ENCODE peak calls at places on chromosome 14, in six cellular contexts. M, C, Y, F, Q and X are unnamed samples.

GRCh38 chr14:88551936-88552565 is 2.8 kb downstream of the PTPN21 start:
- DNase-seq in M (peak; percentile 25), C (no peak), Y (peak; percentile 48), F (no peak), Q (peak; percentile 19), X (no peak)

GRCh38 chr14:90715495-90715894 is 100.7 kb downstream of the TTC7B start:
- DNase-seq in M (no peak), C (no peak), Y (no peak), F (no peak), Q (no peak), X (no peak)

GRCh38 chr14:61526405-61527312 is 168.7 kb upstream of the HIF1A start:
- DNase-seq in M (no peak), C (no peak), Y (peak; percentile 85), F (no peak), Q (no peak), X (peak; percentile 40)

GRCh38 chr14:49408187-49408963 is 177.8 kb downstream of the RPS29 start:
- DNase-seq in M (no peak), C (no peak), Y (no peak), F (no peak), Q (peak; percentile 48), X (no peak)

GRCh38 chr14:103708750-103709187 is 6.5 kb downstream of the XRCC3 start:
- DNase-seq in M (no peak), C (no peak), Y (no peak), F (no peak), Q (no peak), X (no peak)

GRCh38 chr14:92644166-92644565 is 104.3 kb downstream of the LGMN start:
- DNase-seq in M (no peak), C (no peak), Y (no peak), F (no peak), Q (no peak), X (no peak)

GRCh38 chr14:100454437-100454836 is 131.3 kb downstream of the SLC25A47 start:
- DNase-seq in M (no peak), C (no peak), Y (no peak), F (no peak), Q (no peak), X (no peak)

GRCh38 chr14:69996197-69996596 is 117.0 kb downstream of the SMOC1 start:
- DNase-seq in M (no peak), C (no peak), Y (peak; percentile 42), F (no peak), Q (no peak), X (no peak)

GRCh38 chr14:24411468-24412454 is 13.0 kb downstream of the NYNRIN start:
- DNase-seq in M (peak; percentile 31), C (peak; percentile 62), Y (peak; percentile 84), F (no peak), Q (peak; percentile 52), X (no peak)

GRCh38 chr14:49306152-49306751 is 279.9 kb downstream of the RPS29 start:
- DNase-seq in M (no peak), C (no peak), Y (peak; percentile 7), F (no peak), Q (no peak), X (no peak)

GRCh38 chr14:38122241-38122640 is 85.5 kb upstream of the SSTR1 start:
- DNase-seq in M (no peak), C (no peak), Y (no peak), F (no peak), Q (no peak), X (no peak)

GRCh38 chr14:36810209-36810608 is 148.5 kb downstream of the PAX9 start:
- DNase-seq in M (no peak), C (no peak), Y (no peak), F (no peak), Q (no peak), X (no peak)

GRCh38 chr14:46063872-46064271 is 587.7 kb downstream of the RPL10L start:
- DNase-seq in M (no peak), C (no peak), Y (no peak), F (no peak), Q (no peak), X (no peak)

GRCh38 chr14:71021347-71022014 is 114.2 kb downstream of the PCNX1 start:
- DNase-seq in M (no peak), C (no peak), Y (peak; percentile 25), F (no peak), Q (peak; percentile 55), X (no peak)

GRCh38 chr14:69460093-69460701 is 24.3 kb upstream of the PLEKHD1 start:
- DNase-seq in M (peak; percentile 73), C (no peak), Y (peak; percentile 93), F (no peak), Q (peak; percentile 85), X (peak; percentile 14)

GRCh38 chr14:41925409-41925808 is 318.7 kb downstream of the LRFN5 start:
- DNase-seq in M (no peak), C (no peak), Y (no peak), F (no peak), Q (peak; percentile 12), X (no peak)

GRCh38 chr14:104265918-104266642 is 127.7 kb downstream of the KIF26A start:
- DNase-seq in M (no peak), C (no peak), Y (no peak), F (no peak), Q (no peak), X (no peak)

GRCh38 chr14:104871656-104872468 is 6.8 kb downstream of the CEP170B start:
- DNase-seq in M (no peak), C (no peak), Y (no peak), F (no peak), Q (no peak), X (no peak)

GRCh38 chr14:96639550-96639949 is 137.4 kb downstream of the PAPOLA start:
- DNase-seq in M (no peak), C (no peak), Y (no peak), F (no peak), Q (no peak), X (no peak)

GRCh38 chr14:74563233-74563585 is 48.8 kb downstream of the LTBP2 start:
- DNase-seq in M (no peak), C (no peak), Y (no peak), F (no peak), Q (peak; percentile 92), X (no peak)

GRCh38 chr14:67464377-67464776 is 24.1 kb downstream of the TMEM229B start:
- DNase-seq in M (no peak), C (no peak), Y (no peak), F (no peak), Q (no peak), X (no peak)

GRCh38 chr14:20782280-20782890 is 1.3 kb downstream of the RNASE6 start:
- DNase-seq in M (no peak), C (peak; percentile 28), Y (peak; percentile 34), F (no peak), Q (no peak), X (no peak)

GRCh38 chr14:104390221-104390931 is 189.2 kb upstream of the C14orf180 start:
- DNase-seq in M (no peak), C (peak; percentile 4), Y (no peak), F (no peak), Q (no peak), X (no peak)

GRCh38 chr14:21476526-21476924 is 234 bp downstream of the RAB2B start:
- DNase-seq in M (peak; percentile 87), C (peak; percentile 38), Y (peak; percentile 84), F (peak; percentile 61), Q (no peak), X (peak; percentile 86)

GRCh38 chr14:105448706-105449111 is 25.9 kb upstream of the CRIP2 start:
- DNase-seq in M (peak; percentile 66), C (peak; percentile 95), Y (peak; percentile 83), F (peak; percentile 29), Q (peak; percentile 42), X (no peak)

GRCh38 chr14:103207404-103208072 is 84.3 kb downstream of the TNFAIP2 start:
- DNase-seq in M (peak; percentile 68), C (no peak), Y (no peak), F (no peak), Q (no peak), X (no peak)